ENCODE peak calls at places on chromosomes 2 and 18, in eight cellular contexts. One of them, this sample, is unnamed.

GRCh38 chr2:164456599-164456998 is 164.7 kb downstream of the GRB14 start:
- DNase-seq in H9: no peak
- DNase-seq in activated CD8-positive, alpha-beta T cell treated with anti-CD3 and anti-CD28 coated beads for 36 hours: no peak
- DNase-seq in AG04450: no peak
- DNase-seq in PC-9: no peak
- DNase-seq in sigmoid colon: no peak
- DNase-seq in H1: no peak
- DNase-seq in colonic mucosa: no peak
- DNase-seq in this sample: no peak

GRCh38 chr2:141554810-141555209 is 576.0 kb downstream of the LRP1B start:
- DNase-seq in H9: peak
- DNase-seq in activated CD8-positive, alpha-beta T cell treated with anti-CD3 and anti-CD28 coated beads for 36 hours: no peak
- DNase-seq in AG04450: peak
- DNase-seq in PC-9: no peak
- DNase-seq in sigmoid colon: no peak
- DNase-seq in H1: no peak
- DNase-seq in colonic mucosa: no peak
- DNase-seq in this sample: no peak

GRCh38 chr2:207467716-207468347 is 61.9 kb upstream of the CREB1 start:
- DNase-seq in H9: no peak
- DNase-seq in activated CD8-positive, alpha-beta T cell treated with anti-CD3 and anti-CD28 coated beads for 36 hours: peak
- DNase-seq in AG04450: peak
- DNase-seq in PC-9: no peak
- DNase-seq in sigmoid colon: no peak
- DNase-seq in H1: no peak
- DNase-seq in colonic mucosa: no peak
- DNase-seq in this sample: no peak

GRCh38 chr2:9258501-9258900 is 51.9 kb downstream of the ASAP2 start:
- DNase-seq in H9: no peak
- DNase-seq in activated CD8-positive, alpha-beta T cell treated with anti-CD3 and anti-CD28 coated beads for 36 hours: no peak
- DNase-seq in AG04450: no peak
- DNase-seq in PC-9: no peak
- DNase-seq in sigmoid colon: no peak
- DNase-seq in H1: no peak
- DNase-seq in colonic mucosa: no peak
- DNase-seq in this sample: no peak

GRCh38 chr2:31286961-31287550 is 53.1 kb downstream of the EHD3 start:
- DNase-seq in H9: no peak
- DNase-seq in activated CD8-positive, alpha-beta T cell treated with anti-CD3 and anti-CD28 coated beads for 36 hours: no peak
- DNase-seq in AG04450: no peak
- DNase-seq in PC-9: peak
- DNase-seq in sigmoid colon: no peak
- DNase-seq in H1: no peak
- DNase-seq in colonic mucosa: no peak
- DNase-seq in this sample: no peak

GRCh38 chr2:106161938-106162814 is 31.9 kb downstream of the UXS1 start:
- DNase-seq in H9: no peak
- DNase-seq in activated CD8-positive, alpha-beta T cell treated with anti-CD3 and anti-CD28 coated beads for 36 hours: no peak
- DNase-seq in AG04450: no peak
- DNase-seq in PC-9: peak
- DNase-seq in sigmoid colon: no peak
- DNase-seq in H1: no peak
- DNase-seq in colonic mucosa: no peak
- DNase-seq in this sample: no peak

GRCh38 chr18:35220424-35220823 is 20.4 kb upstream of the ZNF397 start:
- DNase-seq in H9: no peak
- DNase-seq in activated CD8-positive, alpha-beta T cell treated with anti-CD3 and anti-CD28 coated beads for 36 hours: no peak
- DNase-seq in AG04450: no peak
- DNase-seq in PC-9: no peak
- DNase-seq in sigmoid colon: no peak
- DNase-seq in H1: no peak
- DNase-seq in colonic mucosa: peak
- DNase-seq in this sample: no peak

GRCh38 chr2:20224716-20225293 is at the start of gene SDC1:
- DNase-seq in H9: peak
- DNase-seq in activated CD8-positive, alpha-beta T cell treated with anti-CD3 and anti-CD28 coated beads for 36 hours: no peak
- DNase-seq in AG04450: no peak
- DNase-seq in PC-9: no peak
- DNase-seq in sigmoid colon: peak
- DNase-seq in H1: peak
- DNase-seq in colonic mucosa: peak
- DNase-seq in this sample: no peak

GRCh38 chr2:28359222-28360065 is 33.2 kb upstream of the FOSL2 start:
- DNase-seq in H9: no peak
- DNase-seq in activated CD8-positive, alpha-beta T cell treated with anti-CD3 and anti-CD28 coated beads for 36 hours: peak
- DNase-seq in AG04450: no peak
- DNase-seq in PC-9: peak
- DNase-seq in sigmoid colon: no peak
- DNase-seq in H1: no peak
- DNase-seq in colonic mucosa: peak
- DNase-seq in this sample: no peak

GRCh38 chr2:56244911-56245530 is 61.2 kb downstream of the CCDC85A start:
- DNase-seq in H9: no peak
- DNase-seq in activated CD8-positive, alpha-beta T cell treated with anti-CD3 and anti-CD28 coated beads for 36 hours: no peak
- DNase-seq in AG04450: no peak
- DNase-seq in PC-9: no peak
- DNase-seq in sigmoid colon: no peak
- DNase-seq in H1: no peak
- DNase-seq in colonic mucosa: peak
- DNase-seq in this sample: no peak

GRCh38 chr18:62131305-62131909 is 55.4 kb downstream of the PIGN start:
- DNase-seq in H9: peak
- DNase-seq in activated CD8-positive, alpha-beta T cell treated with anti-CD3 and anti-CD28 coated beads for 36 hours: peak
- DNase-seq in AG04450: no peak
- DNase-seq in PC-9: peak
- DNase-seq in sigmoid colon: peak
- DNase-seq in H1: peak
- DNase-seq in colonic mucosa: peak
- DNase-seq in this sample: no peak

GRCh38 chr2:12606472-12607000 is 110.2 kb upstream of the TRIB2 start:
- DNase-seq in H9: no peak
- DNase-seq in activated CD8-positive, alpha-beta T cell treated with anti-CD3 and anti-CD28 coated beads for 36 hours: no peak
- DNase-seq in AG04450: no peak
- DNase-seq in PC-9: no peak
- DNase-seq in sigmoid colon: no peak
- DNase-seq in H1: no peak
- DNase-seq in colonic mucosa: no peak
- DNase-seq in this sample: no peak
- TF ChIP-seq CTCF in H9: no peak
- TF ChIP-seq CTCF in activated CD8-positive, alpha-beta T cell treated with anti-CD3 and anti-CD28 coated beads for 36 hours: no peak
- TF ChIP-seq CTCF in AG04450: peak
- TF ChIP-seq CTCF in PC-9: no peak
- TF ChIP-seq CTCF in sigmoid colon: no peak
- TF ChIP-seq CTCF in H1: no peak
- TF ChIP-seq CTCF in colonic mucosa: no peak
- TF ChIP-seq CTCF in this sample: no peak

GRCh38 chr2:75752828-75753227 is 42.1 kb upstream of the GCFC2 start:
- DNase-seq in H9: no peak
- DNase-seq in activated CD8-positive, alpha-beta T cell treated with anti-CD3 and anti-CD28 coated beads for 36 hours: no peak
- DNase-seq in AG04450: no peak
- DNase-seq in PC-9: no peak
- DNase-seq in sigmoid colon: no peak
- DNase-seq in H1: no peak
- DNase-seq in colonic mucosa: no peak
- DNase-seq in this sample: no peak

GRCh38 chr2:75751360-75751759 is 40.6 kb upstream of the GCFC2 start:
- DNase-seq in H9: no peak
- DNase-seq in activated CD8-positive, alpha-beta T cell treated with anti-CD3 and anti-CD28 coated beads for 36 hours: no peak
- DNase-seq in AG04450: no peak
- DNase-seq in PC-9: no peak
- DNase-seq in sigmoid colon: no peak
- DNase-seq in H1: no peak
- DNase-seq in colonic mucosa: no peak
- DNase-seq in this sample: no peak

GRCh38 chr2:75751824-75752468 is 41.2 kb upstream of the GCFC2 start:
- DNase-seq in H9: no peak
- DNase-seq in activated CD8-positive, alpha-beta T cell treated with anti-CD3 and anti-CD28 coated beads for 36 hours: no peak
- DNase-seq in AG04450: no peak
- DNase-seq in PC-9: no peak
- DNase-seq in sigmoid colon: no peak
- DNase-seq in H1: no peak
- DNase-seq in colonic mucosa: no peak
- DNase-seq in this sample: no peak
- TF ChIP-seq CTCF in H9: no peak
- TF ChIP-seq CTCF in activated CD8-positive, alpha-beta T cell treated with anti-CD3 and anti-CD28 coated beads for 36 hours: no peak
- TF ChIP-seq CTCF in AG04450: no peak
- TF ChIP-seq CTCF in PC-9: no peak
- TF ChIP-seq CTCF in sigmoid colon: no peak
- TF ChIP-seq CTCF in H1: no peak
- TF ChIP-seq CTCF in colonic mucosa: no peak
- TF ChIP-seq CTCF in this sample: no peak

DNA sequence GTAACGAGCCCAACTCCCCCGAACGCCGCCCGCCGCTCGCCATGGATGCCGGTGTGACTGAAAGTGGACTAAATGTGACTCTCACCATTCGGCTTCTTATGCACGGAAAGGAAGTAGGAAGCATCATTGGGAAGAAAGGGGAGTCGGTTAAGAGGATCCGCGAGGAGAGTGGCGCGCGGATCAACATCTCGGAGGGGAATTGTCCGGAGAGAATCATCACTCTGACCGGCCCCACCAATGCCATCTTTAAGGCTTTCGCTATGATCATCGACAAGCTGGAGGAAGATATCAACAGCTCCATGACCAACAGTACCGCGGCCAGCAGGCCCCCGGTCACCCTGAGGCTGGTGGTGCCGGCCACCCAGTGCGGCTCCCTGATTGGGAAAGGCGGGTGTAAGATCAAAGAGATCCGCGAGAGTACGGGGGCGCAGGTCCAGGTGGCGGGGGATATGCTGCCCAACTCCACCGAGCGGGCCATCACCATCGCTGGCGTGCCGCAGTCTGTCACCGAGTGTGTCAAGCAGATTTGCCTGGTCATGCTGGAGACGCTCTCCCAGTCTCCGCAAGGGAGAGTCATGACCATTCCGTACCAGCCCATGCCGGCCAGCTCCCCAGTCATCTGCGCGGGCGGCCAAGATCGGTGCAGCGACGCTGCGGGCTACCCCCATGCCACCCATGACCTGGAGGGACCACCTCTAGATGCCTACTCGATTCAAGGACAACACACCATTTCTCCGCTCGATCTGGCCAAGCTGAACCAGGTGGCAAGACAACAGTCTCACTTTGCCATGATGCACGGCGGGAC is 628 bp downstream of the PCBP1 start:
- DNase-seq in H9: peak
- DNase-seq in activated CD8-positive, alpha-beta T cell treated with anti-CD3 and anti-CD28 coated beads for 36 hours: peak
- DNase-seq in AG04450: no peak
- DNase-seq in PC-9: peak
- DNase-seq in sigmoid colon: peak
- DNase-seq in H1: peak
- DNase-seq in colonic mucosa: peak
- DNase-seq in this sample: peak
- TF ChIP-seq CTCF in H9: no peak
- TF ChIP-seq CTCF in activated CD8-positive, alpha-beta T cell treated with anti-CD3 and anti-CD28 coated beads for 36 hours: no peak
- TF ChIP-seq CTCF in AG04450: no peak
- TF ChIP-seq CTCF in PC-9: no peak
- TF ChIP-seq CTCF in sigmoid colon: no peak
- TF ChIP-seq CTCF in H1: no peak
- TF ChIP-seq CTCF in colonic mucosa: no peak
- TF ChIP-seq CTCF in this sample: no peak

GRCh38 chr2:217943379-217944321 is 59.1 kb downstream of the TNS1 start:
- DNase-seq in H9: peak
- DNase-seq in activated CD8-positive, alpha-beta T cell treated with anti-CD3 and anti-CD28 coated beads for 36 hours: peak
- DNase-seq in AG04450: no peak
- DNase-seq in PC-9: peak
- DNase-seq in sigmoid colon: peak
- DNase-seq in H1: peak
- DNase-seq in colonic mucosa: peak
- DNase-seq in this sample: peak
- TF ChIP-seq CTCF in H9: peak
- TF ChIP-seq CTCF in activated CD8-positive, alpha-beta T cell treated with anti-CD3 and anti-CD28 coated beads for 36 hours: no peak
- TF ChIP-seq CTCF in AG04450: peak
- TF ChIP-seq CTCF in PC-9: no peak
- TF ChIP-seq CTCF in sigmoid colon: no peak
- TF ChIP-seq CTCF in H1: peak
- TF ChIP-seq CTCF in colonic mucosa: no peak
- TF ChIP-seq CTCF in this sample: no peak

GRCh38 chr2:178029342-178029741 is 43.2 kb downstream of the PDE11A start:
- DNase-seq in H9: no peak
- DNase-seq in activated CD8-positive, alpha-beta T cell treated with anti-CD3 and anti-CD28 coated beads for 36 hours: no peak
- DNase-seq in AG04450: no peak
- DNase-seq in PC-9: no peak
- DNase-seq in sigmoid colon: no peak
- DNase-seq in H1: no peak
- DNase-seq in colonic mucosa: no peak
- DNase-seq in this sample: no peak
- TF ChIP-seq CTCF in H9: no peak
- TF ChIP-seq CTCF in activated CD8-positive, alpha-beta T cell treated with anti-CD3 and anti-CD28 coated beads for 36 hours: no peak
- TF ChIP-seq CTCF in AG04450: no peak
- TF ChIP-seq CTCF in PC-9: no peak
- TF ChIP-seq CTCF in sigmoid colon: no peak
- TF ChIP-seq CTCF in H1: no peak
- TF ChIP-seq CTCF in colonic mucosa: no peak
- TF ChIP-seq CTCF in this sample: no peak

This sample was measured in coronary artery.